ENCODE peak calls at places on chromosomes 5 and 9, in four cellular contexts. D is H1, B is GM12878, X is K562. A is an unnamed sample.

GRCh38 chr9:97786341-97786740 is 66.7 kb upstream of the FOXE1 start:
- DNase-seq in D (no peak), B (no peak), X (no peak), A (peak)

GRCh38 chr5:10661401-10661800 is 97.5 kb downstream of the ANKRD33B start:
- DNase-seq in D (no peak), B (no peak), X (no peak), A (no peak)

GRCh38 chr5:127536687-127537086 is 19.2 kb downstream of the PRRC1 start:
- DNase-seq in D (no peak), B (no peak), X (peak), A (no peak)

GRCh38 chr5:92560698-92561361 is 1020.2 kb downstream of the NR2F1-AS1 start:
- DNase-seq in D (peak), B (no peak), X (no peak), A (peak)

GRCh38 chr9:33287087-33287490 is 3.2 kb upstream of the NFX1 start:
- DNase-seq in D (no peak), B (no peak), X (no peak), A (peak)

GRCh38 chr5:149337746-149338145 is 7.6 kb upstream of the GRPEL2 start:
- DNase-seq in D (no peak), B (no peak), X (no peak), A (no peak)

GRCh38 chr5:91027316-91027937 is 355.7 kb downstream of the ARRDC3 start:
- DNase-seq in D (no peak), B (no peak), X (no peak), A (no peak)

GRCh38 chr9:83166369-83166768 is 103.4 kb upstream of the RASEF start:
- DNase-seq in D (no peak), B (no peak), X (no peak), A (no peak)

GRCh38 chr9:36941441-36941840 is 92.6 kb downstream of the PAX5 start:
- DNase-seq in D (no peak), B (no peak), X (no peak), A (no peak)

GRCh38 chr5:102450313-102450990 is 48.3 kb downstream of the SLCO6A1 start:
- DNase-seq in D (peak), B (no peak), X (no peak), A (peak)

GRCh38 chr9:125484632-125485282 is 222.3 kb downstream of the MAPKAP1 start:
- DNase-seq in D (no peak), B (no peak), X (no peak), A (no peak)

GRCh38 chr5:138455191-138455930 is 9.9 kb upstream of the EGR1 start:
- DNase-seq in D (no peak), B (no peak), X (no peak), A (no peak)

GRCh38 chr5:172870807-172871431 is 36.9 kb downstream of the ERGIC1 start:
- DNase-seq in D (no peak), B (no peak), X (no peak), A (no peak)

GRCh38 chr9:20872340-20872977 is 159.0 kb downstream of the HACD4 start:
- DNase-seq in D (no peak), B (no peak), X (no peak), A (no peak)

GRCh38 chr9:99231708-99232107 is 9.6 kb downstream of the SEC61B start:
- DNase-seq in D (no peak), B (peak), X (peak), A (no peak)

GRCh38 chr9:119071636-119072035 is 297.6 kb downstream of the BRINP1 start:
- DNase-seq in D (no peak), B (no peak), X (no peak), A (no peak)

GRCh38 chr9:135329571-135330306 is 149.8 kb upstream of the PPP1R26 start:
- DNase-seq in D (peak), B (no peak), X (no peak), A (no peak)

GRCh38 chr5:156096259-156096658 is 230.7 kb upstream of the SGCD start:
- DNase-seq in D (no peak), B (no peak), X (no peak), A (no peak)

GRCh38 chr9:108469654-108470053 is 386.1 kb downstream of the ACTL7B start:
- DNase-seq in D (no peak), B (no peak), X (no peak), A (no peak)

GRCh38 chr5:7644723-7645122 is 206.2 kb downstream of the CFAP90 start:
- DNase-seq in D (no peak), B (no peak), X (no peak), A (no peak)

GRCh38 chr5:141135030-141135717 is at the start of gene PCDHB5:
- DNase-seq in D (no peak), B (no peak), X (peak), A (no peak)

GRCh38 chr9:127586537-127586936 is 25.5 kb upstream of the STXBP1 start:
- DNase-seq in D (no peak), B (no peak), X (peak), A (no peak)

GRCh38 chr5:54643679-54644078 is 126.1 kb downstream of the SNX18 start:
- DNase-seq in D (no peak), B (no peak), X (no peak), A (peak)

GRCh38 chr9:89116064-89116817 is 62.4 kb downstream of the SHC3 start:
- DNase-seq in D (no peak), B (no peak), X (no peak), A (no peak)

GRCh38 chr9:107614765-107615164 is 125.2 kb upstream of the KLF4 start:
- DNase-seq in D (no peak), B (no peak), X (no peak), A (no peak)

GRCh38 chr5:109825450-109825849 is 135.7 kb downstream of the MAN2A1 start:
- DNase-seq in D (no peak), B (no peak), X (no peak), A (no peak)

DNA sequence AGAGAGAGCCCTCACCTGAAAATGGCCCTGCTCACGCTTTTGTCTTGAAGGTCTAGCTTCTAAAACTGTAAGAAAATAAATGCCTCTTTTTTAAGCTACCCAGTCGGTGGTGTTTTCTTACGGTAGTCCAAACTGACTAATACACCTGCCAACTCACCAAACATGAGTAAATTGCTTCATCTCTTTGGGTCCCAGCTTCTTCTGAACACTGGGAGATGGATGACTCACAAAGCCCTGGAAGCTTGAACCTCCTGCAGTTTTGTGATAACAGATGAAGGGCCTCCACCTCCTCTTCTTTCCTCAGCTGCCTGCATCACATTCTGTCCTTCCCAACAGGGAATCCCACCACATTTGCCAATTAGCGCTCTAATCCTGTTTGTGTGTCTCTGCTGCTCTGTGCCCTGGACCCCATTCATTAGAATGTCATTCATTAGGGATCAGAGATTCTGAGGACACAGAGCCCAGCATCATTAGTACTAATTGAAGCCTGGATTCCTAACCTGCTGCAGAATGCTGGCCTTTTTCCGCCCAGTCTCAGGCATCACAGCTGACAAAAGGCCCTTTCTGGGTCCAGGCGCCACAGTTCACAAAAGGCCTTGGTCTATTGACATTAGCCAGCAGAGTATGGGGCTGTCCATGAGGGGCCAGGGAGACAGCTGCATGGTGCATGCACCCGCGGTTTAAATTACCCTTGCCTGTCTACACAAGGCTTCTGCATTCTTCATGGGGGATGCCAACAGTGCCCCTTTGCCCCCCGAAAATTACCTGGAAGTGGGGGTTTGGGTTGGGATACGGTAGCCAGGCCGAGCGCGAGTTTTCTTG is 349.3 kb downstream of the SEMA5A start:
- DNase-seq in D (no peak), B (no peak), X (no peak), A (no peak)
- TF ChIP-seq YY1 in D (no peak), B (no peak), X (no peak), A (no peak)

DNA sequence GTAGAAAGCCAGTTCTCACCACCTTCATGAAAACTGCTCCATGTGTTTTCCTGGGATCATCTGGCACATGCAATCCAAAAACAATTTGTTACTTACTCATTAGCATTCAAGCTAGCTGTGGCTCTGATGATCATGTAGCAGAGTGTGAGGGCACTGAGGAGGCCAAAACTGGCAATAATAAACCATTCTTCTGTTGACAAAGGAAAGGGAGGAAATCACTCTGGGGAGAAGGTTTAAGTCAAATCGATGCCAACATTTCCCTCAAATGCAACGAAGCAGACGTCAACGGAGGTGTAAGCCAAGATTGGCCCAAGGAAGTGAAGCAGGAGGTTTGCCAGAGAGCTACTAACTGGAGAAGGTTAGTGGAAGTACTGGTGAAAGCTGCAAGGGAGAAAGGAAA is 55.7 kb upstream of the TBC1D9B start:
- DNase-seq in D (no peak), B (no peak), X (no peak), A (no peak)
- TF ChIP-seq EGR1 in D (no peak), B (no peak), X (no peak), A (no peak)

GRCh38 chr5:763397-763796 is 21.1 kb downstream of the ZDHHC11B start:
- DNase-seq in D (no peak), B (no peak), X (no peak), A (no peak)
- TF ChIP-seq RAD21 in D (no peak), B (no peak), X (no peak), A (no peak)

GRCh38 chr5:136328097-136328496 is 37.2 kb downstream of the TRPC7 start:
- DNase-seq in D (no peak), B (no peak), X (no peak), A (no peak)

GRCh38 chr5:136330353-136330913 is 34.9 kb downstream of the TRPC7 start:
- DNase-seq in D (no peak), B (no peak), X (no peak), A (no peak)

GRCh38 chr5:136332213-136332612 is 33.1 kb downstream of the TRPC7 start:
- DNase-seq in D (no peak), B (no peak), X (no peak), A (no peak)

DNA sequence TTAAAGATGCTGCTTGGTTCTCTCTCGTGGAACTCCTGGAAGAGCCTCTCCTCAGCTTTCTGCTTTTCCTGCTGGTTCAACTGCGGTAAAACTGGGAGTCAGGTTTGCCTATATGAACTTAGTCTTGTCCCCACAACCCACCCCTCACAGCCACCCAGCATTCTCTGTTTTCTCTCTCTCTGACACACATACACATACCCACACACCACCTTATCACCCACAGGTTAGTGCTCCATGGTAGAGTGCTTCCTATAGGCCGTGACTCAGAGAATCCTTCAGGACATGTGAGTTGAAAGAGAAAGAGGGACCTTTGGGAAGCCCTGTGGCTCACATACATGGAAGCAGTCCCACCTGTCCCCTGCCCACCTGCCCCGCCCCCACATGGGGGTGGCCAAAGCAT is 35.6 kb downstream of the TRPC7 start:
- DNase-seq in D (no peak), B (no peak), X (no peak), A (no peak)
- TF ChIP-seq YY1 in D (no peak), B (no peak), X (no peak), A (no peak)

GRCh38 chr5:179285236-179285635 is 60.0 kb downstream of the ADAMTS2 start:
- DNase-seq in D (no peak), B (no peak), X (no peak), A (no peak)
- TF ChIP-seq EGR1 in D (no peak), B (no peak), X (no peak), A (no peak)

GRCh38 chr5:58595952-58596351 is 13.1 kb downstream of the RAB3C start:
- DNase-seq in D (no peak), B (no peak), X (no peak), A (no peak)

GRCh38 chr5:58599217-58599616 is 16.3 kb downstream of the RAB3C start:
- DNase-seq in D (no peak), B (no peak), X (no peak), A (no peak)

DNA sequence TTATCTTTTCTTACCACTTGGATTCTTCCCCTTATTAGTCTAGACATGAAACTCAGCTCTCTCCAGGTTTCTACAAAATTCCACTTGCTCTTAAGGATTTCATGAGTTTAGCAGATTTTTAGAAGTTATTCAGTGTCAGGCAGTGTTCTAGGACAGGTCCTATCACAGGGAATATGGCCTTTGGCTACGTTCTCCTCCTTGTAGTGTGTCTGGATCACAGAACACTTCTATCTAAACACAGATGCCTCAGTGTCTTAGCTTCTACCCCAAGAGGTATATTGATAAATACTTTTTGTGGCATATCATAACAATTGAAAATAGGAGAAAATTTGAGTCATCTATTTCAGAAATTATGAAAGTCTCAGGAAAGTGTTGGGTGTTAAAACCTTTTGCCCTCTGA is 15.6 kb downstream of the RAB3C start:
- DNase-seq in D (no peak), B (no peak), X (no peak), A (no peak)
- TF ChIP-seq RAD21 in D (no peak), B (no peak), X (no peak), A (no peak)

DNA sequence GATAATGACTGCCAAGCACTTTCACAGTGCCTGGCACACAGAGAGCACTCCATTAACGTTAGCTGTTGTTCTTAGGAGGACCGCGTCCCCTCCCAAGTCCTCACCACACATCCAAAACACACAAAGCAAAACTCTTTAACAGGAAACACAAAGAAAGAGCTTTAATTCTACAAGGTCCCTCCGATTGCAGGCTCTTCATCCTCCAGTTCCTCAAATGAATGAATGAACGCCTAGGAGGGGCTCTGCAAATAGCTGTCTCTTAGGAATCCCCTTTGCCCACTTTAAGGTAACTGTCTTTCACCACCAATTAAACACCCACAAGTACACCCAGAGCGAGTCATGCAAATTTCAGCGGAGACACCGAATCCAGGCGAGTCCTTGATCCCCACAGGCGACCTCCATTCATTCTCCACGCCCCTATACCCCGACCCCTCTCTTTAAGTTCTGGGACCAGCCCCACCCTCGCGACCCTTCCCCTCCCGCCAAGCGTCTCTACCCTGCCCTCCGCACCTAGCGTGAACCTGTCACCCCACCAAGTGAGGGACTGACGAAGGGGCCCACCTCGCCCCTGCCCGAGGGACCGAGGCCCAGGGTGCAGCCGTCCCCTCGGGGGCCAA is 631 bp downstream of the TSC1 start:
- DNase-seq in D (no peak), B (no peak), X (no peak), A (no peak)
- TF ChIP-seq YY1 in D (no peak), B (no peak), X (no peak), A (no peak)

GRCh38 chr9:84419203-84419602 is 78.6 kb upstream of the SLC28A3 start:
- DNase-seq in D (no peak), B (no peak), X (no peak), A (no peak)
- TF ChIP-seq EGR1 in D (no peak), B (no peak), X (no peak), A (no peak)

GRCh38 chr9:629136-629535 is 212.4 kb upstream of the DMRT1 start:
- DNase-seq in D (no peak), B (no peak), X (no peak), A (no peak)
- TF ChIP-seq RAD21 in D (no peak), B (no peak), X (no peak), A (no peak)